ENCODE peak calls at places on chromosomes 2 and 18, in seven cellular contexts. Z is nephron progenitor cell, W is progenitor cell of endocrine pancreas, N is adrenal gland, V is body of pancreas, L is keratinocyte, F is GM20000. O is an unnamed sample.

GRCh38 chr2:9757430-9758287 is 85.6 kb upstream of the TAF1B start:
- DNase-seq in Z (peak; percentile 59), W (no peak), N (no peak), V (peak; percentile 36), L (no peak), F (no peak), O (no peak)

GRCh38 chr2:35783723-35784122 is 571.9 kb upstream of the CRIM1 start:
- DNase-seq in Z (no peak), W (no peak), N (no peak), V (peak; percentile 26), L (no peak), F (no peak), O (no peak)

GRCh38 chr18:7617738-7618422 is 50.8 kb downstream of the PTPRM start:
- DNase-seq in Z (no peak), W (no peak), N (no peak), V (peak; percentile 52), L (no peak), F (no peak), O (no peak)

GRCh38 chr2:172725741-172726140 is 9.9 kb upstream of the RAPGEF4 start:
- DNase-seq in Z (no peak), W (no peak), N (no peak), V (no peak), L (no peak), F (no peak), O (no peak)

GRCh38 chr2:43082111-43082877 is 144.1 kb downstream of the ZFP36L2 start:
- DNase-seq in Z (no peak), W (no peak), N (no peak), V (no peak), L (peak; percentile 88), F (no peak), O (no peak)

GRCh38 chr2:191636235-191636543 is 41.7 kb upstream of the NABP1 start:
- DNase-seq in Z (no peak), W (no peak), N (no peak), V (no peak), L (no peak), F (no peak), O (no peak)

GRCh38 chr2:98465456-98466201 is 21.0 kb downstream of the INPP4A start:
- DNase-seq in Z (no peak), W (no peak), N (peak; percentile 61), V (peak; percentile 76), L (no peak), F (no peak), O (no peak)

GRCh38 chr18:68660355-68661183 is 54.3 kb downstream of the TMX3 start:
- DNase-seq in Z (no peak), W (no peak), N (no peak), V (no peak), L (no peak), F (peak; percentile 10), O (no peak)

GRCh38 chr2:119156891-119157773 is 1.4 kb downstream of the C1QL2 start:
- DNase-seq in Z (no peak), W (no peak), N (no peak), V (no peak), L (no peak), F (no peak), O (no peak)

GRCh38 chr2:70937866-70938579 is 2.3 kb downstream of the ATP6V1B1 start:
- DNase-seq in Z (no peak), W (no peak), N (no peak), V (no peak), L (no peak), F (no peak), O (peak; percentile 75)

GRCh38 chr2:38692636-38693318 is 26.9 kb downstream of the GALM start:
- DNase-seq in Z (no peak), W (no peak), N (peak; percentile 66), V (peak; percentile 94), L (no peak), F (no peak), O (no peak)

GRCh38 chr2:189412330-189412953 is 28.8 kb upstream of the WDR75 start:
- DNase-seq in Z (peak; percentile 43), W (peak; percentile 20), N (peak; percentile 40), V (peak; percentile 12), L (no peak), F (peak; percentile 36), O (no peak)

GRCh38 chr2:21820271-21820670 is 696.5 kb downstream of the TDRD15 start:
- DNase-seq in Z (no peak), W (no peak), N (no peak), V (no peak), L (no peak), F (no peak), O (no peak)

GRCh38 chr2:101145406-101145805 is 5.8 kb downstream of the TBC1D8 start:
- DNase-seq in Z (no peak), W (no peak), N (no peak), V (no peak), L (no peak), F (no peak), O (no peak)

GRCh38 chr18:46727177-46727576 is 29.7 kb downstream of the ST8SIA5 start:
- DNase-seq in Z (no peak), W (no peak), N (no peak), V (no peak), L (no peak), F (no peak), O (peak; percentile 19)

GRCh38 chr2:127161176-127162136 is 54.5 kb upstream of the BIN1 start:
- DNase-seq in Z (no peak), W (no peak), N (no peak), V (no peak), L (no peak), F (no peak), O (peak; percentile 30)

GRCh38 chr2:150212722-150213171 is 274.7 kb downstream of the RND3 start:
- DNase-seq in Z (no peak), W (no peak), N (no peak), V (no peak), L (no peak), F (no peak), O (no peak)

GRCh38 chr2:233481368-233482142 is 85.0 kb downstream of the USP40 start:
- DNase-seq in Z (no peak), W (no peak), N (no peak), V (no peak), L (peak; percentile 75), F (no peak), O (no peak)

GRCh38 chr2:233477548-233478433 is 88.8 kb downstream of the USP40 start:
- DNase-seq in Z (no peak), W (no peak), N (no peak), V (no peak), L (no peak), F (peak; percentile 13), O (no peak)

GRCh38 chr2:233479616-233480489 is 86.7 kb downstream of the USP40 start:
- DNase-seq in Z (no peak), W (no peak), N (no peak), V (no peak), L (no peak), F (no peak), O (no peak)

GRCh38 chr2:233482616-233483015 is 84.0 kb downstream of the USP40 start:
- DNase-seq in Z (no peak), W (no peak), N (no peak), V (no peak), L (no peak), F (no peak), O (no peak)

DNA sequence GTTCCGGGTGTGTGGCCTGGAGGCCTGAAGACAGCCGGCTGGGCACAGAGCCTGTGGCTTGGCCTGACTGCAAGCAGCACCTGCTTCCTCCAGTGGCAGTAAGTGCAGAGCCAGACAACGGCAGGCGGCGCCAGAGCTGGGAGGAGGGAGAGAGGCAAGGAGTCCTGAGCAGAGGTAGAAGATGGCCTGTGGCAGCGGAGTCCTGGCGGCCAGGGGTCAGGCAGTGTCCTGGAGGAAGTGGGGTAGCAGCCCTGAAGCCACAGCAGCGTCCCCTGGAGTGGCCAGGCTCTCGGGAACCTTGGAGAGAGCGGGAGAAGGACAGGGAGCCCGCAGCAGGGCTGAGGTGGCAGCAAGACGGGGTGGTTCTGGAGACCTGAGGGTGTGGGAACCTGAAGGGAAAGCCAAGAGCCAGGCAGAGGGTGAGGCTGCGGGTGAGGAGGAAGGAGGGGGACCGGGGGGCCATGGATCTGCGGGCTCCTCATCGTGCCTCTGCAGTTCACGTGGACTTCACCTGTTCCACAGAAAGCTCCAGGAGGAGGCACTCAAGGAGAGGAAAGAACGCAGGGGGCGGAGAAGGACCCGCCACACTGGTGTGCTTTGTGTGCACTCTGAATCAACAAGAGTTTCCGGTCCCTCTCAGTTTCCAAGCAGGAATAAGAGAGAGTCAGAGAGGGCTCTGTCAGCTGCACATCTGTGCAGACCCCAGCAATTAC is 85.9 kb downstream of the USP40 start:
- DNase-seq in Z (no peak), W (no peak), N (no peak), V (no peak), L (no peak), F (no peak), O (peak; percentile 84)
- TF ChIP-seq CTCF in Z (no peak), W (no peak), N (no peak), V (no peak), L (peak; percentile 97), F (no peak), O (peak; percentile 22)

GRCh38 chr2:218405365-218406208 is 5.9 kb downstream of the CTDSP1 start:
- DNase-seq in Z (no peak), W (no peak), N (peak; percentile 69), V (no peak), L (no peak), F (no peak), O (no peak)
- TF ChIP-seq CTCF in Z (no peak), W (no peak), N (no peak), V (no peak), L (no peak), F (no peak), O (no peak)

GRCh38 chr2:20504174-20504573 is 57.3 kb downstream of the RHOB start:
- DNase-seq in Z (no peak), W (no peak), N (no peak), V (no peak), L (no peak), F (no peak), O (no peak)

GRCh38 chr2:20507711-20508110 is 60.8 kb downstream of the RHOB start:
- DNase-seq in Z (no peak), W (no peak), N (no peak), V (no peak), L (no peak), F (no peak), O (no peak)

GRCh38 chr2:20509301-20509765 is 62.5 kb downstream of the RHOB start:
- DNase-seq in Z (no peak), W (no peak), N (no peak), V (no peak), L (no peak), F (no peak), O (no peak)

GRCh38 chr2:20507166-20507692 is 60.4 kb downstream of the RHOB start:
- DNase-seq in Z (no peak), W (no peak), N (no peak), V (no peak), L (no peak), F (peak; percentile 59), O (no peak)

GRCh38 chr2:20506281-20506685 is 59.4 kb downstream of the RHOB start:
- DNase-seq in Z (no peak), W (no peak), N (no peak), V (no peak), L (no peak), F (no peak), O (no peak)
- TF ChIP-seq CTCF in Z (no peak), W (no peak), N (no peak), V (no peak), L (peak; percentile 33), F (no peak), O (no peak)

DNA sequence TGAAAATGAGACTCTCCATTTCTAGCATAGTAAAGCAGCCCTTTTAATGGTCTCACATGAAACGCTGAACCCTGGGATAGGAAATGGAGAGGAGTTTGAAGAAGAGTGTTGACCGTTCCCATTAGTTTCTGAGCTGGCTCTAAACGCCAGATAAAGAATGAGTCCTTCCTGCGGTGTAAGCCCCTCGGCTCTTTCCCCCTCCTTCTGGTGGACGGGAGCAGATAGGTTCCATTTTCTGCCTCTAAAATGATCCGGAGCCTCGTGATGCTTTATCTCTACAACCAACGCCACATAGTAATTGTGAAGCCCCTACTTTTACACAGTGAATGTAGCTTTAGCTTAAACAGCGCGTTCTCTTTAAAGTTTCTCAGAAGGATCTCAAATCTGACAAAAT is 24.1 kb upstream of the ZNF516 start:
- DNase-seq in Z (peak; percentile 31), W (no peak), N (no peak), V (no peak), L (no peak), F (no peak), O (no peak)
- TF ChIP-seq CTCF in Z (no peak), W (no peak), N (no peak), V (no peak), L (no peak), F (no peak), O (no peak)